ENCODE peak calls at places on chromosomes 4 and X, in eight cellular contexts. N is stimulated activated CD4-positive, alpha-beta T cell treated with anti-CD3 and anti-CD28 coated beads, Interleukin-4, amount 100 ng/mL, for 1 hour; F is glutamatergic neuron; W is GDM1; O is RCC 7860; P is brain microvascular endothelial cell; Z is T-helper 9 cell; B is head of caudate nucleus. H is an unnamed sample.

GRCh38 chrX:153643431-153644351 is 3.3 kb upstream of the DUSP9 start:
- DNase-seq in B (peak), F (no peak), W (no peak), N (no peak), Z (no peak), P (no peak), O (no peak), H (no peak)

GRCh38 chr4:186699298-186699697 is 24.4 kb downstream of the FAT1 start:
- DNase-seq in Z (no peak), N (no peak), B (no peak), F (no peak), W (no peak), O (no peak), P (no peak), H (no peak)

GRCh38 chr4:25144870-25145481 is 15.3 kb downstream of the SEPSECS start:
- DNase-seq in F (no peak), O (peak), P (peak), Z (no peak), N (no peak), W (no peak), B (no peak), H (no peak)

GRCh38 chr4:110087116-110087708 is 111.2 kb downstream of the ELOVL6 start:
- DNase-seq in Z (no peak), W (no peak), B (peak), F (no peak), N (no peak), O (peak), P (peak), H (no peak)

GRCh38 chr4:176226736-176227135 is 31.4 kb upstream of the SPATA4 start:
- DNase-seq in B (no peak), N (no peak), O (no peak), W (no peak), F (no peak), P (no peak), Z (no peak), H (no peak)

GRCh38 chrX:114932550-114932949 is 84.9 kb downstream of the IL13RA2 start:
- DNase-seq in O (no peak), B (no peak), P (no peak), Z (no peak), F (no peak), N (no peak), W (no peak), H (no peak)

GRCh38 chrX:124726313-124726712 is 379.9 kb downstream of the SH2D1A start:
- DNase-seq in N (no peak), O (no peak), P (no peak), W (no peak), B (no peak), F (no peak), Z (no peak), H (no peak)

GRCh38 chr4:95232358-95233156 is 316.2 kb downstream of the UNC5C start:
- DNase-seq in W (no peak), Z (no peak), F (no peak), O (no peak), B (peak), N (no peak), P (no peak), H (no peak)

GRCh38 chr4:3145251-3145908 is 70.9 kb downstream of the HTT start:
- DNase-seq in N (no peak), O (no peak), F (no peak), P (no peak), B (no peak), W (no peak), Z (no peak), H (no peak)

GRCh38 chrX:121365572-121366161 is 318.3 kb downstream of the GLUD2 start:
- DNase-seq in B (no peak), O (no peak), W (no peak), N (no peak), P (no peak), Z (no peak), F (no peak), H (no peak)

GRCh38 chrX:21606037-21606436 is 52.1 kb downstream of the KLHL34 start:
- DNase-seq in O (no peak), N (no peak), Z (no peak), P (no peak), W (no peak), B (peak), F (no peak), H (no peak)

GRCh38 chrX:150405576-150405975 is 42.5 kb downstream of the MAMLD1 start:
- DNase-seq in F (no peak), Z (no peak), B (no peak), O (no peak), P (no peak), N (no peak), W (peak), H (no peak)

GRCh38 chrX:154399527-154400368 is 1.6 kb downstream of the RPL10 start:
- DNase-seq in P (no peak), B (no peak), F (no peak), W (no peak), N (no peak), O (peak), Z (no peak), H (no peak)

GRCh38 chr4:170978990-170979389 is 834.2 kb upstream of the GALNTL6 start:
- DNase-seq in P (no peak), Z (no peak), B (no peak), W (no peak), F (no peak), O (no peak), N (no peak), H (no peak)

GRCh38 chr4:32172086-32172485 is 1451.9 kb downstream of the PCDH7 start:
- DNase-seq in N (no peak), B (no peak), Z (no peak), O (no peak), P (no peak), W (no peak), F (no peak), H (no peak)

GRCh38 chrX:12890467-12890866 is 16.0 kb upstream of the TLR8 start:
- DNase-seq in W (no peak), B (no peak), Z (no peak), P (no peak), O (no peak), F (no peak), N (no peak), H (no peak)

GRCh38 chr4:1501754-1502500 is 95.7 kb upstream of the NKX1-1 start:
- DNase-seq in Z (no peak), O (no peak), B (peak), F (no peak), P (no peak), N (no peak), W (no peak), H (no peak)

GRCh38 chrX:119292445-119292844 is 56.4 kb downstream of the PGRMC1 start:
- DNase-seq in O (no peak), N (no peak), B (no peak), F (no peak), P (no peak), Z (no peak), W (no peak), H (no peak)

GRCh38 chr4:162497564-162498167 is 333.9 kb upstream of the FSTL5 start:
- DNase-seq in B (no peak), P (peak), Z (no peak), F (no peak), N (no peak), W (no peak), O (peak), H (peak)

GRCh38 chrX:11461181-11462001 is 168.2 kb downstream of the AMELX start:
- DNase-seq in F (no peak), Z (no peak), N (no peak), W (no peak), P (peak), O (peak), B (no peak), H (peak)

GRCh38 chrX:102899940-102900916 is 36.8 kb upstream of the RAB40AL start:
- DNase-seq in W (peak), B (peak), P (peak), Z (peak), N (peak), F (peak), O (peak), H (peak)

GRCh38 chr4:84051728-84052127 is 447.4 kb downstream of the NKX6-1 start:
- DNase-seq in F (no peak), Z (no peak), N (no peak), B (no peak), W (no peak), P (no peak), O (no peak), H (no peak)

GRCh38 chrX:139762400-139763183 is 54.6 kb upstream of the MCF2 start:
- DNase-seq in N (no peak), F (no peak), B (no peak), O (no peak), Z (no peak), W (no peak), P (peak), H (no peak)

H was measured in CMK.